ENCODE peak calls at places on chromosome 10, in four cellular contexts. P is HL-60, X is SK-N-SH, L is GM12878. K is an unnamed sample.
A peak's percentile ranks its signal among the peaks of the same experiment; 100 is the strongest.

GRCh38 chr10:83542774-83543291 is 596.5 kb upstream of the GHITM start:
- DNase-seq in L (peak; percentile 92), X (no peak), P (no peak), K (no peak)

GRCh38 chr10:81831060-81831459 is 43.9 kb upstream of the NRG3 start:
- DNase-seq in L (no peak), X (no peak), P (no peak), K (no peak)

GRCh38 chr10:60989400-60989876 is 45.5 kb upstream of the RHOBTB1 start:
- DNase-seq in L (peak; percentile 28), P (no peak), X (no peak), K (no peak)

GRCh38 chr10:89471110-89471814 is 56.9 kb downstream of the IFIT5 start:
- DNase-seq in P (no peak), X (no peak), L (no peak), K (no peak)

GRCh38 chr10:13993634-13994033 is 337.1 kb downstream of the FRMD4A start:
- DNase-seq in P (no peak), X (no peak), L (no peak), K (no peak)

GRCh38 chr10:62380002-62380401 is 5.8 kb downstream of the ZNF365 start:
- DNase-seq in L (no peak), X (no peak), P (no peak), K (no peak)

GRCh38 chr10:58220769-58221448 is 46.8 kb downstream of the IPMK start:
- DNase-seq in L (no peak), P (no peak), X (no peak), K (no peak)

GRCh38 chr10:1241973-1242935 is 186.1 kb downstream of the WDR37 start:
- DNase-seq in L (no peak), P (no peak), X (no peak), K (no peak)

GRCh38 chr10:116371737-116372136 is 47.5 kb downstream of the CCDC172 start:
- DNase-seq in P (no peak), X (no peak), L (no peak), K (no peak)

GRCh38 chr10:130515670-130516069 is 379.5 kb downstream of the GLRX3 start:
- DNase-seq in X (no peak), P (no peak), L (no peak), K (no peak)

GRCh38 chr10:126349096-126349495 is 39.2 kb downstream of the ADAM12 start:
- DNase-seq in L (no peak), X (no peak), P (no peak), K (no peak)

GRCh38 chr10:78623577-78624215 is 445.1 kb upstream of the ZMIZ1 start:
- DNase-seq in P (no peak), L (no peak), X (no peak), K (no peak)

GRCh38 chr10:9262770-9263169 is 1208.3 kb downstream of the GATA3 start:
- DNase-seq in P (no peak), L (no peak), X (no peak), K (no peak)

GRCh38 chr10:60267802-60268201 is 121.9 kb downstream of the ANK3 start:
- DNase-seq in L (no peak), X (no peak), P (no peak), K (no peak)

GRCh38 chr10:624605-625334 is 64.7 kb downstream of the DIP2C start:
- DNase-seq in L (no peak), X (peak; percentile 59), P (no peak), K (no peak)

GRCh38 chr10:5234106-5234877 is 37.7 kb downstream of the AKR1C4 start:
- DNase-seq in P (peak; percentile 89), L (no peak), X (no peak), K (no peak)

GRCh38 chr10:114095676-114096331 is 52.1 kb downstream of the ADRB1 start:
- DNase-seq in P (no peak), X (peak; percentile 56), L (no peak), K (no peak)

GRCh38 chr10:5292196-5292735 is 72.5 kb upstream of the UCN3 start:
- DNase-seq in L (no peak), P (peak; percentile 35), X (no peak), K (no peak)

GRCh38 chr10:69500864-69501468 is 49.7 kb downstream of the TSPAN15 start:
- DNase-seq in L (no peak), X (no peak), P (no peak), K (no peak)

GRCh38 chr10:6407034-6407721 is 172.9 kb downstream of the PRKCQ start:
- DNase-seq in L (no peak), X (no peak), P (no peak), K (no peak)

GRCh38 chr10:124228451-124228850 is 135.1 kb upstream of the CHST15 start:
- DNase-seq in P (no peak), X (no peak), L (no peak), K (no peak)

GRCh38 chr10:28544058-28544457 is 11.1 kb downstream of the WAC start:
- DNase-seq in P (no peak), L (no peak), X (no peak), K (no peak)

GRCh38 chr10:111299037-111299436 is 222.2 kb downstream of the ADRA2A start:
- DNase-seq in X (no peak), L (no peak), P (no peak), K (no peak)

GRCh38 chr10:13894412-13895093 is 307.8 kb downstream of the PRPF18 start:
- DNase-seq in P (no peak), L (no peak), X (no peak), K (no peak)

GRCh38 chr10:131729938-131730660 is 170.7 kb upstream of the PPP2R2D start:
- DNase-seq in P (no peak), L (no peak), X (no peak), K (no peak)

GRCh38 chr10:13001887-13002212 is 337 bp upstream of the CCDC3 start:
- DNase-seq in X (no peak), L (no peak), P (no peak), K (no peak)

GRCh38 chr10:51074238-51075028 is at the start of gene PRKG1:
- DNase-seq in L (no peak), P (no peak), X (peak; percentile 82), K (peak; percentile 85)

GRCh38 chr10:93719901-93720300 is 17.5 kb upstream of the FRA10AC1 start:
- DNase-seq in X (no peak), L (no peak), P (no peak), K (no peak)

GRCh38 chr10:126147866-126148578 is 240.3 kb downstream of the ADAM12 start:
- DNase-seq in X (no peak), L (no peak), P (no peak), K (no peak)

GRCh38 chr10:127309609-127310008 is 113.2 kb upstream of the INSYN2A start:
- DNase-seq in L (no peak), P (no peak), X (no peak), K (no peak)

GRCh38 chr10:91061608-91062007 is 140.7 kb upstream of the ANKRD1 start:
- DNase-seq in X (no peak), P (no peak), L (no peak), K (no peak)

GRCh38 chr10:22554481-22555182 is 159.7 kb downstream of the PIP4K2A start:
- DNase-seq in X (peak; percentile 57), L (no peak), P (no peak), K (no peak)

GRCh38 chr10:80454526-80455460 is 683 bp downstream of the TSPAN14 start:
- DNase-seq in P (peak; percentile 39), X (peak; percentile 79), L (no peak), K (no peak)

DNA sequence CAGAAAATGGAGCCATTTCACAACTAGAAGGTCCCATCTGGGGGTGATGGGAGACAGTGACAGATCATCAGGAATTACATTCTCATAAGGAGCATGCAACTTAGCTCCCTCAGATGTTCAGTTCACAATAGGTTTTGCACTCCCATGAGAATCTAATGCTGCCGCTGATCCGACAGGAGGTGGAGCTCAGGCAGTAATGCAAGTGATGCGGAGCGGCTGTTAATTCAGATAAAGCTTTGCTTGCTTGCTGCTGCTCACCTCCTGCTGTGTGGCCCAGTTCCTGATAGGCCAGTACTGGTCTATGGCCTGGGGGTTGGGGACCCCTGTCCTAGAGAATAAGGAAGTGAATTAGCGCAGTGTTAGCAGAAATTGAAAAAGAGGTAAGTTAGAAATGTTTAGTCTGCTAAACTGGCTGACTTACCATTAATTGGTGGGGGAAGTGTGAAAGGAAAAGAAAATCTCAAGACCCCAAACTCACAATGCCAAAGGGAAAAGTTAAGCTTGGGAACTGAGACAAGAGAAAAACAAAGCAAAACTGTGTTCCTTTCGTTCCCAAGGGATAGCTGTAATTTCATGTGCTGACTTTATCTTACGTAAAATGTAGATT is 76.4 kb downstream of the LYZL2 start:
- DNase-seq in L (no peak), P (no peak), X (no peak), K (no peak)
- TF ChIP-seq GABPA in L (no peak), P (no peak), X (no peak), K (no peak)

DNA sequence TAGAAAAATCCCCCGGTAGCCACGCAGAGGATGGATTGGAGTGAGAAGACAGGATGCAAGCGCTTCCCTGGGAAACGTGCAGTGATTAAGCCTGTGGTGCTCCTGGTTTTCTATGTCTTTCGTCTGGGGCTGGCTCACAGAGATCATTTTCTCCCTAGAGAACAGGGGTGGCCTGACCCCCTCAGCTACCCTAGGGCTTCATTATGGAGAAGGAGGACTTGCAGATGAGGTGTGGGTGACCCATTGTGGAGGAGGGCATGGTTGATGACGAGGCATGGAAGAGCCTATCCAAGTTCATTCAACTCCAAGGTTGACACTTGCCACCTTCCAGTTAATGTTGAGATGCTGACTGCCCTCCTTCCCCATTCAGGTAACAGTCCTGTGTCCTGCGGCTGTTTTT is 75.9 kb downstream of the VSTM4 start:
- DNase-seq in X (no peak), L (no peak), P (no peak), K (no peak)
- TF ChIP-seq GABPA in X (no peak), L (no peak), P (no peak), K (no peak)

GRCh38 chr10:3890602-3891352 is 105.8 kb upstream of the KLF6 start:
- DNase-seq in P (no peak), L (no peak), X (no peak), K (no peak)

GRCh38 chr10:3887885-3888476 is 103.0 kb upstream of the KLF6 start:
- DNase-seq in X (no peak), P (no peak), L (peak; percentile 66), K (no peak)

GRCh38 chr10:3892440-3893101 is 107.6 kb upstream of the KLF6 start:
- DNase-seq in X (no peak), L (no peak), P (no peak), K (no peak)

GRCh38 chr10:3891396-3891795 is 106.4 kb upstream of the KLF6 start:
- DNase-seq in L (no peak), P (no peak), X (no peak), K (no peak)

GRCh38 chr10:3889961-3890522 is 105.0 kb upstream of the KLF6 start:
- DNase-seq in P (no peak), L (no peak), X (no peak), K (no peak)
- TF ChIP-seq GABPA in P (no peak), L (no peak), X (no peak), K (no peak)

GRCh38 chr10:119659951-119660350 is 8.8 kb downstream of the BAG3 start:
- DNase-seq in P (no peak), L (no peak), X (no peak), K (no peak)
- TF ChIP-seq GABPA in P (no peak), L (no peak), X (no peak), K (no peak)

DNA sequence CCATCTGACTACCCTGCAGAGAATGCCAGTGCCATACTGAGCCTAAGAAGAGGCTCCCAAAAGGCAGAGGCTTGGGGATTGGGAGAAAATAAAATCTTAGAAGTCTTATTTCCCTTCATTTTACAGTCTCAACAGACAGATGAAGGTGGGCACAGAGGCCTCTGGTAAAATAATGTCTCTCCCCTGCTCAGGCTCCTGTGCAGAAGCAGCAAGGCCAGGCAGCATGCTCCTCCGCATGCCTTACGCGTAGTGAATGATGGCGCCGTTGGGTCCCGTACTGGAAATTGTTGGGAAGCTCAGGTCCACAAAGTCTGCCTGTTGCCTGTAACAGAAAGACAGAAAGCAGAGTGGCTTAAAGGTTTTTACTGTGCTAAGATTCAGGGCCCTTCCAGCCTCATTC is 45.8 kb downstream of the XPNPEP1 start:
- DNase-seq in L (no peak), P (no peak), X (no peak), K (no peak)
- TF ChIP-seq GABPA in L (no peak), P (no peak), X (no peak), K (no peak)

K was measured in H1.